ENCODE peak calls at places on chromosome 15, in nine cellular contexts. One of them, this sample, is unnamed.

GRCh38 chr15:89904519-89904918 is 8.2 kb downstream of the ARPIN start:
- DNase-seq in uterus: no peak
- DNase-seq in HCEC 1CT: no peak
- DNase-seq in T1000: no peak
- DNase-seq in CD8-positive, alpha-beta memory T cell: no peak
- DNase-seq in fibroblast of the conjunctiva: no peak
- DNase-seq in T-helper 2 cell: no peak
- DNase-seq in activated T-cell treated with anti-CD3 and anti-CD28 coated beads for 1 hour: no peak
- DNase-seq in AML-193: no peak
- DNase-seq in this sample: no peak

GRCh38 chr15:42640103-42640502 is 64.7 kb downstream of the STARD9 start:
- DNase-seq in uterus: no peak
- DNase-seq in HCEC 1CT: no peak
- DNase-seq in T1000: no peak
- DNase-seq in CD8-positive, alpha-beta memory T cell: no peak
- DNase-seq in fibroblast of the conjunctiva: no peak
- DNase-seq in T-helper 2 cell: no peak
- DNase-seq in activated T-cell treated with anti-CD3 and anti-CD28 coated beads for 1 hour: no peak
- DNase-seq in AML-193: no peak
- DNase-seq in this sample: no peak

GRCh38 chr15:67225336-67225735 is 29.1 kb downstream of the AAGAB start:
- DNase-seq in uterus: no peak
- DNase-seq in HCEC 1CT: peak
- DNase-seq in T1000: no peak
- DNase-seq in CD8-positive, alpha-beta memory T cell: no peak
- DNase-seq in fibroblast of the conjunctiva: peak
- DNase-seq in T-helper 2 cell: no peak
- DNase-seq in activated T-cell treated with anti-CD3 and anti-CD28 coated beads for 1 hour: no peak
- DNase-seq in AML-193: no peak
- DNase-seq in this sample: no peak

GRCh38 chr15:92163641-92164040 is 230.0 kb upstream of the ST8SIA2 start:
- DNase-seq in uterus: no peak
- DNase-seq in HCEC 1CT: no peak
- DNase-seq in T1000: no peak
- DNase-seq in CD8-positive, alpha-beta memory T cell: no peak
- DNase-seq in fibroblast of the conjunctiva: no peak
- DNase-seq in T-helper 2 cell: no peak
- DNase-seq in activated T-cell treated with anti-CD3 and anti-CD28 coated beads for 1 hour: no peak
- DNase-seq in AML-193: no peak
- DNase-seq in this sample: no peak

GRCh38 chr15:64883997-64884511 is 27.6 kb upstream of the ANKDD1A start:
- DNase-seq in uterus: peak
- DNase-seq in HCEC 1CT: peak
- DNase-seq in T1000: peak
- DNase-seq in CD8-positive, alpha-beta memory T cell: peak
- DNase-seq in fibroblast of the conjunctiva: no peak
- DNase-seq in T-helper 2 cell: no peak
- DNase-seq in activated T-cell treated with anti-CD3 and anti-CD28 coated beads for 1 hour: peak
- DNase-seq in AML-193: no peak
- DNase-seq in this sample: peak

GRCh38 chr15:92665100-92665555 is 9.6 kb upstream of the FAM174B start:
- DNase-seq in uterus: no peak
- DNase-seq in HCEC 1CT: no peak
- DNase-seq in T1000: no peak
- DNase-seq in CD8-positive, alpha-beta memory T cell: no peak
- DNase-seq in fibroblast of the conjunctiva: peak
- DNase-seq in T-helper 2 cell: no peak
- DNase-seq in activated T-cell treated with anti-CD3 and anti-CD28 coated beads for 1 hour: no peak
- DNase-seq in AML-193: no peak
- DNase-seq in this sample: no peak

GRCh38 chr15:72970965-72971746 is 81.1 kb upstream of the NEO1 start:
- DNase-seq in uterus: no peak
- DNase-seq in HCEC 1CT: peak
- DNase-seq in T1000: no peak
- DNase-seq in CD8-positive, alpha-beta memory T cell: no peak
- DNase-seq in fibroblast of the conjunctiva: no peak
- DNase-seq in T-helper 2 cell: no peak
- DNase-seq in activated T-cell treated with anti-CD3 and anti-CD28 coated beads for 1 hour: no peak
- DNase-seq in AML-193: no peak
- DNase-seq in this sample: no peak

GRCh38 chr15:65998486-65998885 is 129.2 kb downstream of the RAB11A start:
- DNase-seq in uterus: no peak
- DNase-seq in HCEC 1CT: no peak
- DNase-seq in T1000: no peak
- DNase-seq in CD8-positive, alpha-beta memory T cell: no peak
- DNase-seq in fibroblast of the conjunctiva: no peak
- DNase-seq in T-helper 2 cell: no peak
- DNase-seq in activated T-cell treated with anti-CD3 and anti-CD28 coated beads for 1 hour: no peak
- DNase-seq in AML-193: no peak
- DNase-seq in this sample: no peak

GRCh38 chr15:27601239-27601942 is 497.7 kb downstream of the OCA2 start:
- DNase-seq in uterus: no peak
- DNase-seq in HCEC 1CT: no peak
- DNase-seq in T1000: no peak
- DNase-seq in CD8-positive, alpha-beta memory T cell: no peak
- DNase-seq in fibroblast of the conjunctiva: no peak
- DNase-seq in T-helper 2 cell: no peak
- DNase-seq in activated T-cell treated with anti-CD3 and anti-CD28 coated beads for 1 hour: no peak
- DNase-seq in AML-193: no peak
- DNase-seq in this sample: no peak

GRCh38 chr15:101201411-101202174 is 50.3 kb downstream of the CHSY1 start:
- DNase-seq in uterus: peak
- DNase-seq in HCEC 1CT: peak
- DNase-seq in T1000: peak
- DNase-seq in CD8-positive, alpha-beta memory T cell: no peak
- DNase-seq in fibroblast of the conjunctiva: peak
- DNase-seq in T-helper 2 cell: no peak
- DNase-seq in activated T-cell treated with anti-CD3 and anti-CD28 coated beads for 1 hour: no peak
- DNase-seq in AML-193: no peak
- DNase-seq in this sample: no peak

GRCh38 chr15:57969355-57969754 is 96.2 kb downstream of the ALDH1A2 start:
- DNase-seq in uterus: no peak
- DNase-seq in HCEC 1CT: peak
- DNase-seq in T1000: no peak
- DNase-seq in CD8-positive, alpha-beta memory T cell: no peak
- DNase-seq in fibroblast of the conjunctiva: no peak
- DNase-seq in T-helper 2 cell: no peak
- DNase-seq in activated T-cell treated with anti-CD3 and anti-CD28 coated beads for 1 hour: no peak
- DNase-seq in AML-193: no peak
- DNase-seq in this sample: no peak

GRCh38 chr15:67036775-67037555 is 28.4 kb upstream of the SMAD3 start:
- DNase-seq in uterus: no peak
- DNase-seq in HCEC 1CT: no peak
- DNase-seq in T1000: no peak
- DNase-seq in CD8-positive, alpha-beta memory T cell: no peak
- DNase-seq in fibroblast of the conjunctiva: no peak
- DNase-seq in T-helper 2 cell: no peak
- DNase-seq in activated T-cell treated with anti-CD3 and anti-CD28 coated beads for 1 hour: no peak
- DNase-seq in AML-193: no peak
- DNase-seq in this sample: no peak

GRCh38 chr15:100873029-100873677 is 6.5 kb upstream of the ALDH1A3 start:
- DNase-seq in uterus: peak
- DNase-seq in HCEC 1CT: peak
- DNase-seq in T1000: peak
- DNase-seq in CD8-positive, alpha-beta memory T cell: peak
- DNase-seq in fibroblast of the conjunctiva: peak
- DNase-seq in T-helper 2 cell: no peak
- DNase-seq in activated T-cell treated with anti-CD3 and anti-CD28 coated beads for 1 hour: peak
- DNase-seq in AML-193: peak
- DNase-seq in this sample: no peak

GRCh38 chr15:81296673-81297072 is 27.3 kb downstream of the STARD5 start:
- DNase-seq in uterus: no peak
- DNase-seq in HCEC 1CT: no peak
- DNase-seq in T1000: no peak
- DNase-seq in CD8-positive, alpha-beta memory T cell: peak
- DNase-seq in fibroblast of the conjunctiva: no peak
- DNase-seq in T-helper 2 cell: peak
- DNase-seq in activated T-cell treated with anti-CD3 and anti-CD28 coated beads for 1 hour: peak
- DNase-seq in AML-193: peak
- DNase-seq in this sample: peak

GRCh38 chr15:33027636-33028035 is 166.9 kb downstream of the FMN1 start:
- DNase-seq in uterus: no peak
- DNase-seq in HCEC 1CT: no peak
- DNase-seq in T1000: no peak
- DNase-seq in CD8-positive, alpha-beta memory T cell: no peak
- DNase-seq in fibroblast of the conjunctiva: no peak
- DNase-seq in T-helper 2 cell: no peak
- DNase-seq in activated T-cell treated with anti-CD3 and anti-CD28 coated beads for 1 hour: no peak
- DNase-seq in AML-193: no peak
- DNase-seq in this sample: no peak

GRCh38 chr15:39453500-39454073 is 127.3 kb upstream of the THBS1 start:
- DNase-seq in uterus: no peak
- DNase-seq in HCEC 1CT: no peak
- DNase-seq in T1000: no peak
- DNase-seq in CD8-positive, alpha-beta memory T cell: no peak
- DNase-seq in fibroblast of the conjunctiva: no peak
- DNase-seq in T-helper 2 cell: no peak
- DNase-seq in activated T-cell treated with anti-CD3 and anti-CD28 coated beads for 1 hour: no peak
- DNase-seq in AML-193: peak
- DNase-seq in this sample: no peak

GRCh38 chr15:67776600-67776999 is 48.7 kb upstream of the SKOR1 start:
- DNase-seq in uterus: no peak
- DNase-seq in HCEC 1CT: peak
- DNase-seq in T1000: no peak
- DNase-seq in CD8-positive, alpha-beta memory T cell: no peak
- DNase-seq in fibroblast of the conjunctiva: no peak
- DNase-seq in T-helper 2 cell: no peak
- DNase-seq in activated T-cell treated with anti-CD3 and anti-CD28 coated beads for 1 hour: no peak
- DNase-seq in AML-193: no peak
- DNase-seq in this sample: no peak

GRCh38 chr15:67745059-67745993 is 80.0 kb upstream of the SKOR1 start:
- DNase-seq in uterus: no peak
- DNase-seq in HCEC 1CT: peak
- DNase-seq in T1000: no peak
- DNase-seq in CD8-positive, alpha-beta memory T cell: no peak
- DNase-seq in fibroblast of the conjunctiva: peak
- DNase-seq in T-helper 2 cell: no peak
- DNase-seq in activated T-cell treated with anti-CD3 and anti-CD28 coated beads for 1 hour: no peak
- DNase-seq in AML-193: peak
- DNase-seq in this sample: no peak

GRCh38 chr15:39947401-39948197 is 13.7 kb downstream of the EIF2AK4 start:
- DNase-seq in uterus: no peak
- DNase-seq in HCEC 1CT: no peak
- DNase-seq in T1000: no peak
- DNase-seq in CD8-positive, alpha-beta memory T cell: no peak
- DNase-seq in fibroblast of the conjunctiva: no peak
- DNase-seq in T-helper 2 cell: no peak
- DNase-seq in activated T-cell treated with anti-CD3 and anti-CD28 coated beads for 1 hour: no peak
- DNase-seq in AML-193: no peak
- DNase-seq in this sample: no peak

GRCh38 chr15:56815247-56815646 is 81.9 kb upstream of the ZNF280D start:
- DNase-seq in uterus: no peak
- DNase-seq in HCEC 1CT: no peak
- DNase-seq in T1000: no peak
- DNase-seq in CD8-positive, alpha-beta memory T cell: no peak
- DNase-seq in fibroblast of the conjunctiva: no peak
- DNase-seq in T-helper 2 cell: no peak
- DNase-seq in activated T-cell treated with anti-CD3 and anti-CD28 coated beads for 1 hour: no peak
- DNase-seq in AML-193: no peak
- DNase-seq in this sample: no peak

GRCh38 chr15:98311566-98312188 is 336.7 kb upstream of the IGF1R start:
- DNase-seq in uterus: peak
- DNase-seq in HCEC 1CT: peak
- DNase-seq in T1000: peak
- DNase-seq in CD8-positive, alpha-beta memory T cell: peak
- DNase-seq in fibroblast of the conjunctiva: peak
- DNase-seq in T-helper 2 cell: peak
- DNase-seq in activated T-cell treated with anti-CD3 and anti-CD28 coated beads for 1 hour: peak
- DNase-seq in AML-193: peak
- DNase-seq in this sample: no peak

GRCh38 chr15:67690936-67691335 is 134.4 kb upstream of the SKOR1 start:
- DNase-seq in uterus: no peak
- DNase-seq in HCEC 1CT: peak
- DNase-seq in T1000: no peak
- DNase-seq in CD8-positive, alpha-beta memory T cell: no peak
- DNase-seq in fibroblast of the conjunctiva: no peak
- DNase-seq in T-helper 2 cell: no peak
- DNase-seq in activated T-cell treated with anti-CD3 and anti-CD28 coated beads for 1 hour: no peak
- DNase-seq in AML-193: no peak
- DNase-seq in this sample: no peak

GRCh38 chr15:84752700-84753099 is 4.3 kb downstream of the ZNF592 start:
- DNase-seq in uterus: no peak
- DNase-seq in HCEC 1CT: peak
- DNase-seq in T1000: no peak
- DNase-seq in CD8-positive, alpha-beta memory T cell: no peak
- DNase-seq in fibroblast of the conjunctiva: no peak
- DNase-seq in T-helper 2 cell: no peak
- DNase-seq in activated T-cell treated with anti-CD3 and anti-CD28 coated beads for 1 hour: no peak
- DNase-seq in AML-193: no peak
- DNase-seq in this sample: no peak

GRCh38 chr15:31487811-31488436 is 161.3 kb downstream of the KLF13 start:
- DNase-seq in uterus: no peak
- DNase-seq in HCEC 1CT: peak
- DNase-seq in T1000: no peak
- DNase-seq in CD8-positive, alpha-beta memory T cell: no peak
- DNase-seq in fibroblast of the conjunctiva: no peak
- DNase-seq in T-helper 2 cell: no peak
- DNase-seq in activated T-cell treated with anti-CD3 and anti-CD28 coated beads for 1 hour: no peak
- DNase-seq in AML-193: no peak
- DNase-seq in this sample: no peak

GRCh38 chr15:60626669-60627068 is 147.7 kb upstream of the ICE2 start:
- DNase-seq in uterus: no peak
- DNase-seq in HCEC 1CT: no peak
- DNase-seq in T1000: no peak
- DNase-seq in CD8-positive, alpha-beta memory T cell: no peak
- DNase-seq in fibroblast of the conjunctiva: no peak
- DNase-seq in T-helper 2 cell: no peak
- DNase-seq in activated T-cell treated with anti-CD3 and anti-CD28 coated beads for 1 hour: no peak
- DNase-seq in AML-193: no peak
- DNase-seq in this sample: no peak

GRCh38 chr15:84812842-84813241 is 4.3 kb upstream of the ALPK3 start:
- DNase-seq in uterus: peak
- DNase-seq in HCEC 1CT: no peak
- DNase-seq in T1000: no peak
- DNase-seq in CD8-positive, alpha-beta memory T cell: no peak
- DNase-seq in fibroblast of the conjunctiva: no peak
- DNase-seq in T-helper 2 cell: no peak
- DNase-seq in activated T-cell treated with anti-CD3 and anti-CD28 coated beads for 1 hour: no peak
- DNase-seq in AML-193: no peak
- DNase-seq in this sample: no peak

GRCh38 chr15:85742186-85742751 is 52.5 kb downstream of the KLHL25 start:
- DNase-seq in uterus: no peak
- DNase-seq in HCEC 1CT: no peak
- DNase-seq in T1000: no peak
- DNase-seq in CD8-positive, alpha-beta memory T cell: no peak
- DNase-seq in fibroblast of the conjunctiva: no peak
- DNase-seq in T-helper 2 cell: no peak
- DNase-seq in activated T-cell treated with anti-CD3 and anti-CD28 coated beads for 1 hour: no peak
- DNase-seq in AML-193: no peak
- DNase-seq in this sample: no peak

GRCh38 chr15:35697549-35698299 is 151.8 kb upstream of the DPH6 start:
- DNase-seq in uterus: no peak
- DNase-seq in HCEC 1CT: peak
- DNase-seq in T1000: no peak
- DNase-seq in CD8-positive, alpha-beta memory T cell: no peak
- DNase-seq in fibroblast of the conjunctiva: no peak
- DNase-seq in T-helper 2 cell: no peak
- DNase-seq in activated T-cell treated with anti-CD3 and anti-CD28 coated beads for 1 hour: no peak
- DNase-seq in AML-193: no peak
- DNase-seq in this sample: no peak

GRCh38 chr15:78638658-78639314 is 2.2 kb downstream of the CHRNB4 start:
- DNase-seq in uterus: no peak
- DNase-seq in HCEC 1CT: peak
- DNase-seq in T1000: no peak
- DNase-seq in CD8-positive, alpha-beta memory T cell: peak
- DNase-seq in fibroblast of the conjunctiva: no peak
- DNase-seq in T-helper 2 cell: no peak
- DNase-seq in activated T-cell treated with anti-CD3 and anti-CD28 coated beads for 1 hour: peak
- DNase-seq in AML-193: no peak
- DNase-seq in this sample: no peak